ENCODE peak calls at places on chromosome 3, in seven cellular contexts. E is lower lobe of right lung; H is breast epithelium; K is tibial nerve; G is CD8-positive, alpha-beta memory T cell; P is dorsolateral prefrontal cortex; F is body of pancreas. L is an unnamed sample.

GRCh38 chr3:127091376-127091775 is 101.6 kb upstream of the PRR23E start:
- DNase-seq in E (no peak), H (no peak), K (no peak), G (no peak), P (no peak), F (no peak), L (no peak)

GRCh38 chr3:147419731-147420360 is 10.7 kb downstream of the ZIC1 start:
- DNase-seq in E (no peak), H (no peak), K (no peak), G (no peak), P (no peak), F (no peak), L (no peak)

GRCh38 chr3:41180396-41180795 is 18.9 kb upstream of the CTNNB1 start:
- DNase-seq in E (no peak), H (no peak), K (no peak), G (no peak), P (no peak), F (no peak), L (no peak)

GRCh38 chr3:124671123-124671522 is 59.1 kb upstream of the UMPS start:
- DNase-seq in E (no peak), H (no peak), K (no peak), G (no peak), P (no peak), F (no peak), L (no peak)

GRCh38 chr3:72031581-72031980 is 246.6 kb upstream of the PROK2 start:
- DNase-seq in E (peak; percentile 51), H (no peak), K (no peak), G (no peak), P (no peak), F (no peak), L (no peak)

GRCh38 chr3:127799476-127800222 is 22.7 kb downstream of the MGLL start:
- DNase-seq in E (no peak), H (no peak), K (no peak), G (no peak), P (no peak), F (no peak), L (no peak)

GRCh38 chr3:112845772-112846171 is 892 bp downstream of the CD200R1L start:
- DNase-seq in E (no peak), H (no peak), K (no peak), G (no peak), P (no peak), F (no peak), L (no peak)

GRCh38 chr3:156776046-156776445 is 50.1 kb upstream of the LEKR1 start:
- DNase-seq in E (no peak), H (no peak), K (no peak), G (no peak), P (no peak), F (no peak), L (no peak)

GRCh38 chr3:115553796-115554495 is 69.4 kb upstream of the GAP43 start:
- DNase-seq in E (no peak), H (no peak), K (no peak), G (no peak), P (no peak), F (no peak), L (no peak)

GRCh38 chr3:9028134-9028533 is 64.9 kb upstream of the RAD18 start:
- DNase-seq in E (peak; percentile 88), H (peak; percentile 62), K (peak; percentile 61), G (no peak), P (peak; percentile 85), F (peak; percentile 84), L (peak; percentile 86)

GRCh38 chr3:184248454-184249411 is at the start of gene ALG3:
- DNase-seq in E (peak; percentile 87), H (peak; percentile 58), K (peak; percentile 63), G (peak; percentile 80), P (peak; percentile 88), F (peak; percentile 90), L (peak; percentile 67)

DNA sequence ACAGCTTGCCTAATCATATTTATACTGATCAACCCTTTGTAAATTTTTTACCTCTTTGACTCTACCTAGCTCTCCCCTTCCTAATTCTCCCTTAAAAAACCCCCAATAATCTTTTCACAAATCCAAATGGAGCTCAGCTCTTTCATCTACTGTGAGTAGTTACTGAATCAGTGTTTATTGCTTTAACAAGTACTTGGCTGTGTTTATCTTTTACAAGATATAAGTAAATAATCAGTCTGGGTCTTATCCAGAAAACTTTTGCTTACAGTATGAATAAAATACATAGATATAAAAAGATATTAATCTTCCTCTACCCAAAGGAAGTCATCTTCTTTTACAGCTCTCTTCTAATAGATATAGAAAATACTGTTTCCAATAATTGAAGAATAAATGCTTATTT is 366.4 kb downstream of the RAP2B start:
- DNase-seq in E (no peak), H (no peak), K (no peak), G (no peak), P (no peak), F (no peak), L (no peak)
- H3K27ac ChIP-seq in E (no peak overlapping the region), H (no peak overlapping the region), K (no peak overlapping the region), G (no peak overlapping the region), P (no peak overlapping the region), F (no peak overlapping the region), L (no peak overlapping the region)

GRCh38 chr3:55296781-55297180 is 190.3 kb downstream of the WNT5A start:
- DNase-seq in E (no peak), H (no peak), K (no peak), G (no peak), P (no peak), F (no peak), L (no peak)
- H3K27ac ChIP-seq in E (no peak overlapping the region), H (no peak overlapping the region), K (no peak overlapping the region), G (no peak overlapping the region), P (no peak overlapping the region), F (no peak overlapping the region), L (no peak overlapping the region)

DNA sequence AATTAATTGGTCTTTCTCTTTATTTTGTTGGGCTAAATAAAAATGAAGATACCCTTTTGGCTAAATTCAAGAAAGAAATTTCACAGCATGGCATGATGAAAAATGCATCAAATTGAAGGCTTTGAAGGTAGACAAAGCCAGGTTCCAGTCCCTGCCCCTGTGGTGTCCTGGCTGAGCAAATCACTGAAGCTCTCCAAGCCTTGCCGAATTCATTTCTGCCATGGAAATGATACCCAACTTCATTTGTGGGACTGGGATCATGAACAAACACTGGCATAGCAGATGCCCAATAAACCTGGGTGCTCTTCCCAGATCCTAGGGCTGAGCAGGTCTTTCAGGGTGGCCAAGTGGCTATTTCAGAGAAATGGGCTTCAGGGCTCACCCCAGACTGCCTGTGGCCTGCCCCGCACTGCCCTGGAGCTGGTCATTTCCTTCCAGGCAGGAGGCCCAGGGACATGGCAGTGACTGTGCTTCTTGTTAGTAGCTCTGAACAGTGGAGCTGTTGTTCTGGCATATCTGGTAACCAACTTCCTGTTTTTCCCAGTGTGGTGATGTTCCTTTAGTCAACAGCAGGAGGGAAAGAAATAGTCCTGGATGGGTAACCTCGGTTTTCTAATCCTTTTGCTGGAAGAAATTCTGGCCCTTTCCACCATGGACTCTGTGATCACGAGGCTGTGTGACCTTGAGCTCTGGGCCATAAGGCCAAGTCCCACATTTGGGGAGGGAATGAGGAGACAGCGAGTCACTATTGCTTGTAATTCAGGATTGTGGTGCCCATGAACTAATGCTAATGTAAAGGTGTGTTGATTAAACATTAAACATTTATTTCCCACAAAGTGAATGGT is 47.6 kb downstream of the CTDSPL start:
- DNase-seq in E (no peak), H (no peak), K (no peak), G (no peak), P (no peak), F (peak; percentile 17), L (no peak)
- H3K27ac ChIP-seq in E (no peak overlapping the region), H (peak overlapping the region; percentile 54), K (peak overlapping the region; percentile 95), G (no peak overlapping the region), P (peak overlapping the region; percentile 76), F (peak overlapping the region; percentile 11), L (peak overlapping the region; percentile 31)

DNA sequence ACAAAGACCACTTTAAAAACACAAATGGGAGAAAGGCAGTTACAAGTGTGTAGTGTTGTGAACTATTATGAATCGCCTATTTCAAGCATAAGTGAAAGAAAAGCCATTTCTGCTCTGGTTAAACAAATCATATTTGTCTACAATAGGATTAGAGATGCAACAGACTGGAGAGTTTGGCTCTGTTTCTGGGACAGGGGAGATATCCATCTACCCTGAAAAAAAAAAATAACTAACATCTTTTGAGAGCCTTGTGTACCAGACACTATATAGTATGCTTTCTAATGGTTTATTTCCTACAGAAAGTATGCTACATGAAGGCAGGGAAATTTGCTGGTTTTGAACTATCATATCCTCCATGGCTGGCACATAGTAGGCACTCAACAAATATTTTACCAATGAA is 106.7 kb upstream of the FHIT start:
- DNase-seq in E (no peak), H (no peak), K (no peak), G (no peak), P (no peak), F (no peak), L (no peak)
- H3K27ac ChIP-seq in E (no peak overlapping the region), H (no peak overlapping the region), K (peak overlapping the region; percentile 28), G (no peak overlapping the region), P (no peak overlapping the region), F (no peak overlapping the region), L (no peak overlapping the region)

DNA sequence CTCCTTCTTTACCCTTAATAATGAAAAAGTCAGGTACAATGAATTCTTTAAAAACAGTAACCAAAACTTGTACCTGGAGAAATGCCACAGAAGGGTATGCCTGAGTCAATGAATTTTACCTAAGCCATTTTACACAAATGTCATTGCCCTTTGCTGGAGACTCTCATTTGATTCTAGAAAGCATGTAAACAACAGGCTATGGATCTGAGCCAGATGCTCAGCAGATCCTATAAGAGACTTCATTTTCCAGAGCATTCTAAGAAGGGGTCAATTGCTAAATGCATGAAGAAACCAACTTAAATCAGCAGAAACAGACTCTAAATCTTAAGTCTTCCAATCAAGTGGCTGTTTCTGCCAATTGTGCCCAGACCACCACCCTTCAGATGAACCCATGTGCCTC is 83.8 kb upstream of the GALNT15 start:
- DNase-seq in E (no peak), H (no peak), K (no peak), G (no peak), P (no peak), F (no peak), L (no peak)
- H3K27ac ChIP-seq in E (no peak overlapping the region), H (peak overlapping the region; percentile 72), K (no peak overlapping the region), G (no peak overlapping the region), P (no peak overlapping the region), F (no peak overlapping the region), L (no peak overlapping the region)

GRCh38 chr3:160475889-160476288 is 26.3 kb upstream of the TRIM59 start:
- DNase-seq in E (no peak), H (no peak), K (no peak), G (no peak), P (no peak), F (no peak), L (no peak)

GRCh38 chr3:160473233-160473632 is 23.6 kb upstream of the TRIM59 start:
- DNase-seq in E (no peak), H (no peak), K (no peak), G (no peak), P (no peak), F (no peak), L (no peak)

GRCh38 chr3:160474416-160474838 is 24.8 kb upstream of the TRIM59 start:
- DNase-seq in E (no peak), H (no peak), K (no peak), G (no peak), P (no peak), F (no peak), L (no peak)

GRCh38 chr3:160473978-160474377 is 24.4 kb upstream of the TRIM59 start:
- DNase-seq in E (no peak), H (no peak), K (no peak), G (no peak), P (no peak), F (no peak), L (no peak)

GRCh38 chr3:160475153-160475552 is 25.6 kb upstream of the TRIM59 start:
- DNase-seq in E (no peak), H (no peak), K (no peak), G (no peak), P (no peak), F (no peak), L (no peak)
- H3K27ac ChIP-seq in E (no peak overlapping the region), H (no peak overlapping the region), K (no peak overlapping the region), G (no peak overlapping the region), P (no peak overlapping the region), F (no peak overlapping the region), L (no peak overlapping the region)